ENCODE peak calls at places on chromosomes 16 and 17, in seven cellular contexts. H, A, O, M, B, Y and L are unnamed samples.

GRCh38 chr17:44353656-44354331 is 8.7 kb downstream of the GRN start:
- DNase-seq in M (peak), A (no peak), B (peak), H (no peak), O (peak), Y (peak), L (peak)

GRCh38 chr16:87436225-87437172 is 44.4 kb downstream of the MAP1LC3B start:
- DNase-seq in A (no peak), Y (no peak), O (peak), M (no peak), H (peak), B (no peak), L (peak)

GRCh38 chr17:33521784-33522183 is 228.7 kb upstream of the ASIC2 start:
- DNase-seq in Y (no peak), H (no peak), B (peak), M (peak), A (peak), O (no peak), L (peak)

GRCh38 chr17:35244345-35245195 is 1.7 kb downstream of the SLFN5 start:
- DNase-seq in A (no peak), B (peak), O (peak), H (peak), M (peak), Y (peak), L (peak)

GRCh38 chr16:83068686-83069085 is 441.9 kb downstream of the CDH13 start:
- DNase-seq in Y (no peak), H (peak), O (peak), M (no peak), B (no peak), A (no peak), L (no peak)

GRCh38 chr17:43766413-43767052 is 7.9 kb upstream of the SOST start:
- DNase-seq in O (peak), Y (peak), B (peak), A (peak), M (peak), H (peak), L (peak)

GRCh38 chr17:77373298-77374169 is 232.8 kb downstream of the SEC14L1 start:
- DNase-seq in O (peak), A (no peak), M (peak), B (peak), Y (no peak), H (no peak), L (peak)

GRCh38 chr17:36778458-36778857 is 158.8 kb upstream of the LHX1 start:
- DNase-seq in Y (no peak), M (no peak), O (no peak), A (no peak), B (no peak), H (no peak), L (no peak)

GRCh38 chr17:74646231-74646630 is 22.7 kb upstream of the CD300E start:
- DNase-seq in Y (no peak), A (no peak), B (no peak), M (no peak), H (no peak), O (no peak), L (peak)

GRCh38 chr17:8272421-8272820 is 16.0 kb upstream of the RANGRF start:
- DNase-seq in H (no peak), Y (no peak), O (no peak), M (no peak), A (no peak), B (no peak), L (peak)

GRCh38 chr16:72848759-72849664 is 198.9 kb downstream of the ZFHX3 start:
- DNase-seq in H (peak), B (no peak), Y (no peak), M (no peak), O (peak), A (no peak), L (no peak)

GRCh38 chr17:60371818-60372510 is 20.0 kb downstream of the USP32 start:
- DNase-seq in O (no peak), Y (no peak), H (no peak), M (no peak), A (no peak), B (no peak), L (peak)

GRCh38 chr17:4945176-4945943 is 3.0 kb downstream of the PFN1 start:
- DNase-seq in A (no peak), M (peak), Y (peak), B (peak), O (peak), H (peak), L (peak)

GRCh38 chr17:50184611-50185398 is 16.6 kb downstream of the COL1A1 start:
- DNase-seq in Y (peak), A (no peak), M (no peak), H (peak), B (no peak), O (peak), L (peak)
- H2BK5ac ChIP-seq in Y (no peak), A (no peak), M (no peak), H (peak), B (no peak), O (no peak), L (no peak)

GRCh38 chr17:82034371-82035011 is 3.0 kb downstream of the DCXR start:
- DNase-seq in O (no peak), A (no peak), M (peak), Y (no peak), H (no peak), B (no peak), L (peak)

GRCh38 chr17:82037113-82037888 is at the start of gene DCXR:
- DNase-seq in Y (peak), O (peak), A (peak), H (peak), B (peak), M (peak), L (peak)

GRCh38 chr17:82035488-82035887 is 2.0 kb downstream of the DCXR start:
- DNase-seq in O (no peak), A (no peak), H (no peak), Y (no peak), B (no peak), M (no peak), L (no peak)

GRCh38 chr17:82036634-82037112 is 824 bp downstream of the DCXR start:
- DNase-seq in M (no peak), O (no peak), H (no peak), B (no peak), A (no peak), Y (no peak), L (no peak)

DNA sequence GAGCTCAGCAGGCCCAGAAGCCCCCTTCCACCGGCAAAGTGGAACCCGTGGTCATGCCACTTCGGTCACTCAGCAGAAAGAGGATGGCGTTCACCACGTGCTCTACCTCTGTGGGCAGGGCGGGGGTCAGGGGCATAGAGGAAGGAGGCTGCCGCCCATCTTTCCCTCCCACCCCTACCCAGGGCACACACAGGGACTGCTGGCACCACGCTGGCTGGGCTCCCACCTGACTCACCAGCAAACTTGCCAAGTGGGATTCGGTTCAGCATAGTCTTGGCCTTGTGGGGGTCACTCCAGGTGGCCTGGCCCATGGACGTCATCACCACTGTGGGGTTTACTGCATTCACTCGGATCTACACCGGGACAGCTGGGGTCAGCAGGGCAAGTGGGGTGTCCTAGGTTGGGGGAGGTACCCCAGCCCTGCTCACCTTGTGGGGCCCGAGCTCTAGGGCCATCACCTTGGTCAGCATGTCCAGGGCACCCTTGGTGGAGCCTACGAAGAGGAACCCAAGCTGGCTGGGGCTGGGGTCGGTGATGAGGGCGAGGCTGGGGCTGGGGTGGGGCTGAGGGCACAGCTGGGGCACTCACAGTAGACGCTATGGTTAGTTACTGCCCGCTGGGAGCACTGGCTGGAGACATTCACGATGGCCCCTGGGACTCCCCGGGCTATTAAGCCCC is 1.4 kb downstream of the DCXR start:
- DNase-seq in Y (no peak), O (no peak), M (no peak), A (no peak), H (no peak), B (no peak), L (no peak)
- H2BK5ac ChIP-seq in Y (no peak), O (no peak), M (no peak), A (peak), H (no peak), B (no peak), L (no peak)

GRCh38 chr17:47811709-47812108 is 9.9 kb downstream of the OSBPL7 start:
- DNase-seq in Y (no peak), O (no peak), H (no peak), B (no peak), A (no peak), M (no peak), L (no peak)

GRCh38 chr17:47810200-47810821 is 11.3 kb downstream of the OSBPL7 start:
- DNase-seq in A (no peak), Y (peak), H (peak), B (no peak), M (peak), O (peak), L (peak)

GRCh38 chr17:47813077-47813476 is 8.5 kb downstream of the OSBPL7 start:
- DNase-seq in M (no peak), Y (no peak), O (no peak), A (no peak), H (no peak), B (no peak), L (no peak)

GRCh38 chr17:47812146-47812920 is 9.3 kb downstream of the OSBPL7 start:
- DNase-seq in O (no peak), A (no peak), M (peak), B (no peak), Y (no peak), H (no peak), L (no peak)

GRCh38 chr17:47810901-47811635 is 10.5 kb downstream of the OSBPL7 start:
- DNase-seq in M (peak), H (no peak), B (no peak), O (no peak), A (no peak), Y (no peak), L (no peak)
- H2BK5ac ChIP-seq in M (no peak), H (no peak), B (no peak), O (no peak), A (no peak), Y (peak), L (no peak)

GRCh38 chr16:69632836-69633235 is 67.1 kb downstream of the NFAT5 start:
- DNase-seq in H (no peak), B (no peak), M (no peak), O (no peak), A (no peak), Y (no peak), L (no peak)

GRCh38 chr16:69633375-69633774 is 67.6 kb downstream of the NFAT5 start:
- DNase-seq in M (no peak), Y (no peak), A (no peak), B (no peak), O (no peak), H (no peak), L (no peak)
- H2BK5ac ChIP-seq in M (no peak), Y (no peak), A (no peak), B (no peak), O (no peak), H (no peak), L (no peak)

DNA sequence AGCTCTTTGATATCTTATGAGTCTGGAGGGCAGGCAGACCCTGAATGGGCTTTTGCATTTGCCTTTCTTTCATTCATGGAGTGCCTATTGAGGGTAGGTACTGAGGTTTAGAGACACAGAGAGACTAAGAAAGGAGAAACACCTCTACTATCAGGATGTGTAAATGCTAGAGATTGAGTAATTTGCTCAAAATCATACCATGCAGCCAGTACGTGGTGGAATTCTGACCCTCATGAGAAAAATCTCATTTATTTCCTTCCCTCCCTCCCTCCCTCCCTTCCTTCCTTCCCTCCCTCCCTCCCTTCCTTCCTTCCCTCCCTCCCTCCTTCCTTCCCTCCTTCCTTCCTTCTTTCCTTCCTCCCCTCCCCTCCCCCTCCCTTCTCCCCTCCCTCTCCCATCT is 18.4 kb upstream of the NFATC3 start:
- DNase-seq in H (no peak), Y (no peak), A (no peak), M (no peak), O (no peak), B (no peak), L (no peak)
- H2BK5ac ChIP-seq in H (no peak), Y (no peak), A (no peak), M (no peak), O (no peak), B (no peak), L (no peak)

GRCh38 chr17:52096056-52096455 is 62.5 kb downstream of the CA10 start:
- DNase-seq in Y (no peak), H (no peak), O (no peak), M (no peak), B (no peak), A (no peak), L (no peak)
- H2BK5ac ChIP-seq in Y (no peak), H (no peak), O (no peak), M (no peak), B (no peak), A (no peak), L (no peak)

DNA sequence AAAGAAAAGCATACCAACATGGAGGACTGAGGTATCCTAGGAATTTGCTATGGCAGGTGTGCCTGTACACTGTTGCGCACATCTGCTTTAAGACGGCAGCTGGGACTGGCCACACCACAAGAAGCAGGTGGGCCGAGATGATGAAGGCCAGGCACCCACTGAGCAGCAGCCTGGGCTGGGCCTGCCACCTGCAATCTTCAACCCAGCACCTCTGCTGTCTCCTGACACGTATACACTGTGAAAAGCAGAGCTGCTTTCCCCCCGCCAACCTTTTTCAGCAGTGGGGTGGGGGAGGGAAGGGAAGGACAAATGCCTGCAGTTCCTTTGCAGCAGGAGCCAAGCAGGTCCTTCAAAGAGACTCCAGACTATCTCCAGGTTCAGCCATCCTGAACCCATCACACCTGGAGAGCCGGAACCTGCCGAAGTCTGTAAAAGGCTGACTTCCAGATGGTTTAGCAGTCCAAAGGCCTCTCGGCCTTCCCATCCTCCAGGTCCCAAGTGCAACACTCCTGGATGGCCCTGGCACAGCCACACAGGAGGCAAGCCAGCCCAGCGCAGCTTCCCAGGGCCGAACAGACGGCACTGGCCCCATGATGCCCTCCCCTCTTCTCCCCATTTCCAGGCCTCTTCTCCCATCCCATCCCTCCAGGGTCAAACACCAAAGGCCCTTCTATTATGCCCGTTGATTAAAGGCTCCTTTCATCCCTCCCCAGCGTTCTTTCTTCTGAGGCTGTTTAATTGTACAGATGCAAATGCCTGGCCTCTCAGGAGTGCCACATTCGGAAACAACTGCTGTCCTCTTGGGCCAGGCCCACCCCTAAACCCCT is 31.1 kb downstream of the AXIN2 start:
- DNase-seq in Y (peak), A (no peak), H (no peak), O (no peak), M (no peak), B (no peak), L (no peak)
- H2BK5ac ChIP-seq in Y (peak), A (no peak), H (no peak), O (no peak), M (no peak), B (peak), L (no peak)

GRCh38 chr17:39669897-39670735 is 1.9 kb downstream of the PNMT start:
- DNase-seq in B (no peak), O (no peak), A (no peak), Y (no peak), M (no peak), H (no peak), L (no peak)
- H2BK5ac ChIP-seq in B (peak), O (no peak), A (peak), Y (no peak), M (no peak), H (no peak), L (no peak)

GRCh38 chr16:65069766-65070165 is 52.1 kb downstream of the CDH11 start:
- DNase-seq in H (peak), Y (no peak), M (no peak), A (no peak), B (no peak), O (peak), L (no peak)

GRCh38 chr16:65068151-65068740 is 53.6 kb downstream of the CDH11 start:
- DNase-seq in Y (no peak), H (peak), M (no peak), O (peak), A (no peak), B (no peak), L (peak)

GRCh38 chr16:65066646-65067045 is 55.2 kb downstream of the CDH11 start:
- DNase-seq in O (peak), M (no peak), B (no peak), Y (no peak), A (no peak), H (peak), L (no peak)

GRCh38 chr16:65070831-65071230 is 51.0 kb downstream of the CDH11 start:
- DNase-seq in H (peak), O (peak), Y (no peak), B (no peak), A (peak), M (peak), L (peak)

GRCh38 chr16:65069090-65069489 is 52.8 kb downstream of the CDH11 start:
- DNase-seq in H (peak), B (no peak), Y (no peak), A (no peak), M (no peak), O (peak), L (no peak)
- H2BK5ac ChIP-seq in H (peak), B (no peak), Y (no peak), A (no peak), M (no peak), O (no peak), L (no peak)

DNA sequence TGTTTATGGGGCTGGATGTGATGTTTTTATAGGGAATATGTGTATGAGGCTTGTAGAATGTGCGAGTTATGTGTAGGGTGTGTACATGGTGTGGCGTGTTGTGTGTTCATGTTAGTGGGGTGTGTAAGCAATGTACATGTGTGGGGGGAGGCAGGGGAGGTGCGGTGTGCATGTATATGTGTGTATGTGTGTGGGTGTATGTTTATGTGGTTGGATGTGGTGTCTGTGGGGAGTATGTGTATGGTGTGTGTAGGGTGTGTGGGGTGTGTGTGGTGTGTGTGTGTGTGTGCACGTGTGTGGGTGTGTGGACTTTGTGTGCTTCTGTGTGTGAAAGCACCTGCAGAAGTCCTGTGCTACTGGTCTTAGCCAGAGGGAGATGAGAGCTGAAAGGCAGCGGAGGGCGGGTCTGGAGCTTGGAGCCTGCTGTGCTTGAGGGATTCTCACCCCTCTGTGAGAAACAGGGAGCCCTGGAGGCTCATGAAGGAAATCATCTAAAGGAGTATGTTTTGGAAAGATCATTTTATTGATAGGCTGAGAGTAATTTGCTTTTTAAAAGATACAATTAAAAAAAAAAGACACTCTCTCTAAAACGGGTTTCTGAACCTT is 222.7 kb downstream of the HS3ST4 start:
- DNase-seq in H (no peak), M (no peak), Y (no peak), O (no peak), A (no peak), B (no peak), L (peak)
- H2BK5ac ChIP-seq in H (peak), M (no peak), Y (no peak), O (no peak), A (no peak), B (peak), L (no peak)